ENCODE peak calls at places on chromosomes 5 and 9, in eight cellular contexts. E is neural progenitor cell, D is HCT116, L is PC-3, Q is hepatocyte, X is SK-N-SH, Z is OCI-LY7, C is GM23248. W is an unnamed sample. For H3K79me2 and H3K9me3, the result is how much of the 10 kb centered on the place peaks cover.

GRCh38 chr9:133889498-133890301 is 102.4 kb downstream of the VAV2 start:
- DNase-seq in E (no peak), D (no peak), L (peak), Q (no peak), X (no peak), Z (no peak), C (peak), W (no peak)

GRCh38 chr5:149036970-149037369 is 25.9 kb downstream of the SH3TC2 start:
- DNase-seq in E (no peak), D (no peak), L (peak), Q (no peak), X (no peak), Z (no peak), C (peak), W (no peak)

GRCh38 chr9:137273616-137274320 is 3.8 kb upstream of the TOR4A start:
- DNase-seq in E (no peak), D (no peak), L (no peak), Q (no peak), X (no peak), Z (peak), C (no peak), W (no peak)

GRCh38 chr9:127684576-127684975 is 22.2 kb upstream of the CFAP157 start:
- DNase-seq in E (no peak), D (no peak), L (peak), Q (no peak), X (no peak), Z (no peak), C (peak), W (no peak)

GRCh38 chr5:346229-346935 is 24.9 kb downstream of the AHRR start:
- DNase-seq in E (no peak), D (no peak), L (no peak), Q (no peak), X (peak), Z (no peak), C (no peak), W (no peak)

GRCh38 chr9:114546851-114547250 is 40.7 kb upstream of the ATP6V1G1 start:
- DNase-seq in E (no peak), D (no peak), L (no peak), Q (no peak), X (no peak), Z (no peak), C (peak), W (no peak)

GRCh38 chr5:73692166-73692640 is 66.2 kb downstream of the ARHGEF28 start:
- DNase-seq in E (no peak), D (no peak), L (peak), Q (no peak), X (no peak), Z (no peak), C (peak), W (no peak)

GRCh38 chr9:4137234-4137633 is 162.6 kb downstream of the GLIS3 start:
- DNase-seq in E (no peak), D (peak), L (peak), Q (peak), X (no peak), Z (no peak), C (peak), W (no peak)

GRCh38 chr9:93028448-93029006 is 30.0 kb upstream of the SUSD3 start:
- DNase-seq in E (no peak), D (no peak), L (no peak), Q (no peak), X (no peak), Z (peak), C (no peak), W (no peak)

GRCh38 chr5:161900981-161901380 is 53.1 kb downstream of the GABRA1 start:
- DNase-seq in E (no peak), D (no peak), L (no peak), Q (no peak), X (no peak), Z (no peak), C (no peak), W (no peak)

GRCh38 chr5:135553688-135554462 is 18.1 kb upstream of the NEUROG1 start:
- DNase-seq in E (peak), D (peak), L (peak), Q (peak), X (no peak), Z (no peak), C (peak), W (no peak)

GRCh38 chr9:81619353-81620008 is 69.9 kb downstream of the TLE1 start:
- DNase-seq in E (no peak), D (no peak), L (no peak), Q (no peak), X (no peak), Z (no peak), C (peak), W (no peak)

GRCh38 chr9:121824651-121825480 is 173.4 kb downstream of the DAB2IP start:
- DNase-seq in E (no peak), D (no peak), L (peak), Q (no peak), X (peak), Z (peak), C (peak), W (no peak)

GRCh38 chr5:141003791-141004601 is 37.7 kb downstream of the PCDHAC2 start:
- DNase-seq in E (peak), D (peak), L (peak), Q (peak), X (peak), Z (no peak), C (peak), W (no peak)

GRCh38 chr5:93226202-93226735 is 354.8 kb downstream of the NR2F1-AS1 start:
- DNase-seq in E (no peak), D (no peak), L (no peak), Q (no peak), X (no peak), Z (no peak), C (no peak), W (no peak)

GRCh38 chr9:17744786-17745185 is 165.9 kb downstream of the SH3GL2 start:
- DNase-seq in E (peak), D (no peak), L (peak), Q (peak), X (no peak), Z (no peak), C (peak), W (no peak)

GRCh38 chr5:33479321-33479720 is 38.6 kb downstream of the TARS1 start:
- DNase-seq in E (no peak), D (no peak), L (no peak), Q (no peak), X (no peak), Z (no peak), C (no peak), W (no peak)

GRCh38 chr5:116441223-116441622 is 133.4 kb downstream of the SEMA6A start:
- DNase-seq in E (peak), D (no peak), L (peak), Q (no peak), X (no peak), Z (no peak), C (no peak), W (peak)

GRCh38 chr9:26163931-26164330 is 485.7 kb upstream of the TUSC1 start:
- DNase-seq in E (no peak), D (no peak), L (peak), Q (no peak), X (no peak), Z (no peak), C (peak), W (no peak)

GRCh38 chr5:98564836-98565235 is 208.6 kb upstream of the RGMB start:
- DNase-seq in E (no peak), D (no peak), L (no peak), Q (no peak), X (no peak), Z (no peak), C (no peak), W (no peak)

GRCh38 chr9:121612511-121612998 is 38.9 kb upstream of the DAB2IP start:
- DNase-seq in E (peak), D (no peak), L (no peak), Q (peak), X (no peak), Z (no peak), C (no peak), W (no peak)

GRCh38 chr9:135391759-135392158 is 87.8 kb upstream of the PPP1R26 start:
- DNase-seq in E (no peak), D (no peak), L (no peak), Q (no peak), X (no peak), Z (no peak), C (no peak), W (no peak)

GRCh38 chr9:89153618-89154017 is 25.0 kb downstream of the SHC3 start:
- DNase-seq in E (no peak), D (peak), L (peak), Q (no peak), X (no peak), Z (no peak), C (peak), W (no peak)

GRCh38 chr5:145697251-145698016 is 137.7 kb downstream of the PRELID2 start:
- DNase-seq in E (peak), D (peak), L (peak), Q (peak), X (peak), Z (peak), C (peak), W (peak)

GRCh38 chr9:111153973-111154590 is 115.8 kb upstream of the LPAR1 start:
- DNase-seq in E (no peak), D (no peak), L (no peak), Q (no peak), X (no peak), Z (no peak), C (no peak), W (no peak)

GRCh38 chr9:13324988-13325387 is 45.5 kb upstream of the MPDZ start:
- DNase-seq in E (no peak), D (no peak), L (no peak), Q (no peak), X (no peak), Z (no peak), C (peak), W (no peak)

GRCh38 chr5:32087086-32088082 is 86.7 kb downstream of the GOLPH3 start:
- DNase-seq in E (no peak), D (no peak), L (no peak), Q (no peak), X (no peak), Z (no peak), C (no peak), W (no peak)

GRCh38 chr5:50439221-50439620 is 1.9 kb downstream of the EMB start:
- DNase-seq in E (no peak), D (no peak), L (no peak), Q (no peak), X (no peak), Z (peak), C (no peak), W (no peak)
- H3K79me2 ChIP-seq in E (under half), D (under half), L (under half), Q (under half), X (under half), Z (half or more), C (under half), W (under half)

GRCh38 chr5:3068401-3068800 is 316.9 kb upstream of the IRX2 start:
- DNase-seq in E (no peak), D (no peak), L (no peak), Q (no peak), X (no peak), Z (no peak), C (no peak), W (no peak)
- H3K9me3 ChIP-seq in E (under half), D (under half), L (under half), Q (under half), X (under half), Z (under half), C (under half), W (under half)

GRCh38 chr5:164345173-164345572 is 839.8 kb downstream of the MAT2B start:
- DNase-seq in E (peak), D (no peak), L (no peak), Q (no peak), X (no peak), Z (no peak), C (peak), W (no peak)
- TF ChIP-seq EZH2phosphoT487 in E (no peak), D (no peak), L (no peak), Q (no peak), X (no peak), Z (no peak), C (no peak), W (no peak)

GRCh38 chr9:29212590-29213373 is 1639.5 kb upstream of the C9orf72 start:
- DNase-seq in E (peak), D (no peak), L (peak), Q (peak), X (peak), Z (no peak), C (peak), W (peak)

GRCh38 chr9:29211681-29212589 is 1638.7 kb upstream of the C9orf72 start:
- DNase-seq in E (peak), D (no peak), L (no peak), Q (peak), X (peak), Z (no peak), C (peak), W (peak)

GRCh38 chr9:29214702-29215248 is 1641.5 kb upstream of the C9orf72 start:
- DNase-seq in E (peak), D (no peak), L (no peak), Q (peak), X (peak), Z (no peak), C (no peak), W (no peak)

GRCh38 chr9:29214162-29214520 is 1640.9 kb upstream of the C9orf72 start:
- DNase-seq in E (peak), D (no peak), L (peak), Q (peak), X (peak), Z (no peak), C (no peak), W (no peak)

DNA sequence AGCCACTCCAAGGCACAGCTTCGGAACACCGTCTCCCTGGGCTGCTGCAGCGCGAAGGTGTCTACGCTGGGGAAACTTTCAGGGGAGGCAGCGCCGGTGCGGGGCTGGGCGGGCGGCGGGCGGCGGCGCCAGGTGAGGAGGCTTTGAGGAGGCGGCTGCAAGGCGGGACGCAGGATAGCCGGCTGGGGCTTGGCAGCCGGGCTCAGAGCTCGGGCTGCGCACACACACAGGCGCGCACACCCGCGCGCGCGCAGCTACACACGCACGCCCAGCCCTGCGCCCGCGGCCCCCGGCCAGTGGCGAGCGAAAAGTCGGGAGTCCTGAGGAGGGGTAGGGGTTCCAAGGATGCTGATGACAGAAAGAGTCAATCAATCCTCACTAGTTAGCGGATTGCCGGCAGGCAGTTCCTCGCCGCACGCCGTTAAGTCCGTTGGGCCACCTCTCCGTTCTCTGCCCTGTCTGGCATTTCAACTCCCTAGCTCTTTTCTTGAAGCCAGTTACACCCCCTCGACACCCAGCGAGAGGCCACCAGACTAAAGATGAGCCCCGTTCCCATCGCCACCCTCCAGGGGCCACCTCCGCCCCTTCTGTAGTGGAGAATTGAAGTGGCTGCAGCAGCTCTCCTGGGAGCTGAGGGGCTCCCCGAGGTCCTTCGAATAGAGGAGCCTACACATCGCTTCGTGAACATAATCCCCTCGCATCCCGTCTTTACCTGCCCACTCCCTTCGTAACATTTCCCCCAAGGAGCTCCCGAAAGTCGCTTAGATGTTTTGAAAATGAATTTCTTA is 1640.3 kb upstream of the C9orf72 start:
- DNase-seq in E (peak), D (no peak), L (peak), Q (peak), X (peak), Z (no peak), C (no peak), W (peak)
- H3K79me2 ChIP-seq in E (under half), D (under half), L (under half), Q (under half), X (half or more), Z (under half), C (under half), W (under half)